ENCODE peak calls at places on chromosomes 13 and 19, in ten cellular contexts. U is neural progenitor cell, O is body of pancreas, R is left ventricle myocardium inferior, L is fibroblast of lung, G is neuronal stem cell, F is upper lobe of right lung, A is pancreas, I is HCT116, P is NT2/D1. H is an unnamed sample.

GRCh38 chr19:9531933-9532332 is 6.5 kb downstream of the ZNF426 start:
- DNase-seq in U (no peak), O (no peak), R (no peak), L (peak; percentile 37), G (no peak), F (no peak), A (no peak), I (no peak), P (no peak), H (peak; percentile 73)

GRCh38 chr13:70874646-70875045 is 766.4 kb upstream of the KLHL1 start:
- DNase-seq in U (no peak), O (no peak), R (no peak), L (no peak), G (no peak), F (no peak), A (no peak), I (no peak), P (no peak), H (no peak)

GRCh38 chr13:73717632-73718031 is 416.6 kb downstream of the KLF12 start:
- DNase-seq in U (no peak), O (peak; percentile 13), R (no peak), L (peak; percentile 81), G (no peak), F (no peak), A (peak; percentile 14), I (no peak), P (no peak), H (peak; percentile 73)

GRCh38 chr13:113955235-113955634 is 18.6 kb downstream of the C13orf46 start:
- DNase-seq in U (no peak), O (no peak), R (no peak), L (no peak), G (no peak), F (no peak), A (no peak), I (no peak), P (no peak), H (no peak)

GRCh38 chr19:19257836-19258588 is 15.1 kb downstream of the TM6SF2 start:
- DNase-seq in U (no peak), O (no peak), R (no peak), L (no peak), G (no peak), F (no peak), A (no peak), I (no peak), P (no peak), H (no peak)

GRCh38 chr19:28330831-28331230 is 882.1 kb downstream of the UQCRFS1 start:
- DNase-seq in U (no peak), O (no peak), R (no peak), L (peak; percentile 38), G (no peak), F (no peak), A (no peak), I (no peak), P (no peak), H (no peak)

GRCh38 chr13:65789815-65790214 is 1440.3 kb downstream of the PCDH9 start:
- DNase-seq in U (no peak), O (no peak), R (no peak), L (peak; percentile 13), G (no peak), F (no peak), A (no peak), I (no peak), P (no peak), H (peak; percentile 0)

GRCh38 chr19:7942981-7943443 is 454 bp downstream of the TIMM44 start:
- DNase-seq in U (no peak), O (peak; percentile 35), R (no peak), L (no peak), G (no peak), F (no peak), A (no peak), I (no peak), P (no peak), H (no peak)

GRCh38 chr19:39997595-39998216 is 846 bp downstream of the ZNF546 start:
- DNase-seq in U (no peak), O (no peak), R (no peak), L (peak; percentile 16), G (no peak), F (no peak), A (no peak), I (no peak), P (no peak), H (no peak)
- H3K4me3 ChIP-seq in U (peak overlapping the region; percentile 96), O (peak overlapping the region; percentile 72), R (peak overlapping the region; percentile 75), L (peak overlapping the region; percentile 86), G (peak overlapping the region; percentile 91), F (peak overlapping the region; percentile 76), A (peak overlapping the region; percentile 80), I (no peak overlapping the region), P (peak overlapping the region; percentile 96), H (peak overlapping the region; percentile 63)

GRCh38 chr13:41332829-41333228 is 21.8 kb downstream of the NAA16 start:
- DNase-seq in U (no peak), O (no peak), R (no peak), L (no peak), G (no peak), F (no peak), A (no peak), I (no peak), P (no peak), H (no peak)
- H3K36me3 ChIP-seq in U (peaks cover 23% of the 10 kb centered on the region), O (peaks cover 4% of the 10 kb centered on the region), R (peaks cover 15% of the 10 kb centered on the region), L (no peaks in the 10 kb centered on the region), G (peaks cover 98% of the 10 kb centered on the region), F (peaks cover 26% of the 10 kb centered on the region), A (no peaks in the 10 kb centered on the region), I (peaks cover 6% of the 10 kb centered on the region), P (peaks cover 14% of the 10 kb centered on the region), H (no peaks in the 10 kb centered on the region)

GRCh38 chr19:34996978-34997640 is 3.0 kb upstream of the GRAMD1A start:
- DNase-seq in U (no peak), O (no peak), R (no peak), L (no peak), G (no peak), F (no peak), A (no peak), I (no peak), P (no peak), H (no peak)

GRCh38 chr19:34991542-34992333 is 8.4 kb upstream of the GRAMD1A start:
- DNase-seq in U (no peak), O (no peak), R (no peak), L (no peak), G (no peak), F (no peak), A (no peak), I (no peak), P (no peak), H (no peak)

GRCh38 chr19:34994286-34994642 is 5.9 kb upstream of the GRAMD1A start:
- DNase-seq in U (no peak), O (no peak), R (no peak), L (no peak), G (no peak), F (no peak), A (no peak), I (no peak), P (no peak), H (no peak)

GRCh38 chr19:34995551-34995950 is 4.6 kb upstream of the GRAMD1A start:
- DNase-seq in U (no peak), O (peak; percentile 42), R (no peak), L (no peak), G (no peak), F (no peak), A (no peak), I (no peak), P (no peak), H (no peak)

DNA sequence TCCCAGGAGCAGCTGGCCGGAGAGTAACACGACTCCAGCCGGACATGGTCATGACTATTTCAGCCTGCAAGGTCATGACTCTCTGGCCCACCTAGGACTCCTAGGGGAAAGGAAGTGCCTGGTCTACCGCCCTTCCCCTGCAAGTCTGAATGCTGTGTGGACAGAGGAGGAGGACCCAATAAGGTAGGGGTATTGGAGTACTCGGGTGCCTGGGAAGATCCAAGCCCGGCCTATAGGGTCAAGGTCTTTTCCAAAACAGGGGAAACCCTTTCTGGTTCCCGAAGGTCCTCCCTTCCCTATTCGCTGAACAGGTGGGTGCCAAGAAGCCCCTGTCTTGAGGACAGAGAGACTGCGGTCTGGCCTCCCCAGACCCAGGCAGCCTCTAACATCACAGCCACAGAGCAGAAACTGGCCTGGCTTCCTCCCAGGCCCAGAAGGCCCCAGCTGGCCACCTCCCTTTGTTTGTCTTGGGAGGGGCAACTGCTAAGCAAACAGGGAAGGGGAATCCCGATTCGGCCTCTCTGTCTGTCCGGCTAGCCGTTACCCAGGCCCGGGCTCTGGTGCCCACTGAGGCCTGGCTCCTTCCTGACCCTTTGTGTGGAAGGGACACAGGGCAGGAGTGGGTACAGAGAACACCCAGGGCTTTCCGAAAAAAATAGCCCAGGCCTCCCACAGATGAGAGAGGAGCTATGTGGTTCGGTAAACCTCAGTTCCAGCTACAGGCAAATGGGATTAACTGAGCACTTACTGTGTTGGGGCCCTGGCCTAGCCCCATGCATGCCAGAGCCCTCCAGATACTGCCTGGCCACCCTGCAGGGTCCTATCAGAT is 5.3 kb upstream of the GRAMD1A start:
- DNase-seq in U (no peak), O (peak; percentile 87), R (no peak), L (no peak), G (no peak), F (peak; percentile 80), A (peak; percentile 77), I (no peak), P (no peak), H (no peak)
- H3K4me3 ChIP-seq in U (no peak overlapping the region), O (no peak overlapping the region), R (no peak overlapping the region), L (no peak overlapping the region), G (no peak overlapping the region), F (peak overlapping the region; percentile 10), A (no peak overlapping the region), I (no peak overlapping the region), P (no peak overlapping the region), H (no peak overlapping the region)

GRCh38 chr13:110700186-110700585 is 5.7 kb downstream of the CARS2 start:
- DNase-seq in U (no peak), O (no peak), R (no peak), L (no peak), G (no peak), F (no peak), A (no peak), I (no peak), P (no peak), H (no peak)

GRCh38 chr13:110697842-110698241 is 8.1 kb downstream of the CARS2 start:
- DNase-seq in U (no peak), O (no peak), R (no peak), L (no peak), G (no peak), F (no peak), A (no peak), I (no peak), P (no peak), H (no peak)

GRCh38 chr13:110698689-110699088 is 7.2 kb downstream of the CARS2 start:
- DNase-seq in U (no peak), O (no peak), R (no peak), L (no peak), G (no peak), F (no peak), A (no peak), I (no peak), P (no peak), H (no peak)

GRCh38 chr13:110699148-110700145 is 6.5 kb downstream of the CARS2 start:
- DNase-seq in U (no peak), O (no peak), R (no peak), L (no peak), G (no peak), F (no peak), A (no peak), I (no peak), P (no peak), H (no peak)

DNA sequence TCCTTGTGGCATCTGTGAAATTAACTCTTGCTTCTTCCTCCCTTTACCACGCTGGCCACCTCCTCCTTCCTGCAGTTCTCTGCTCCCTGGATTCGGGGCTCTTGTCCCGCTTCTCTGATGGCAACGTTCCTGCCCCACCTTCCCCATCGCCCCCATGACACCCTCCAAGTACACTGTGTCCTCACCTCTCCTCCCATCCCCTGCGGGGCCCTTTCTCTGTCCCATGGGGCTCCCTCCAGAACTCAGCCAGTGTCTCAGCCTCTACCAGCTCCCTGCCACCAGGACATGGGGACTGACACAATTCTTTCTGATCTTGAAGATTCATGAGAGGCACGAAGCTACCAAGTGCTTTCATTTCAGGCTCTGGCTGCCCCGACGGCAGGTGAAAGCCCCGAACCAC is 9.1 kb downstream of the CARS2 start:
- DNase-seq in U (no peak), O (no peak), R (no peak), L (no peak), G (no peak), F (no peak), A (no peak), I (no peak), P (no peak), H (no peak)
- H3K36me3 ChIP-seq in U (peaks cover 3% of the 10 kb centered on the region), O (peaks cover 4% of the 10 kb centered on the region), R (peaks cover 73% of the 10 kb centered on the region), L (peaks cover 8% of the 10 kb centered on the region), G (peaks cover 78% of the 10 kb centered on the region), F (peaks cover 63% of the 10 kb centered on the region), A (no peaks in the 10 kb centered on the region), I (peaks cover 32% of the 10 kb centered on the region), P (peaks cover 58% of the 10 kb centered on the region), H (peaks cover 22% of the 10 kb centered on the region)

H was measured in bronchial epithelial cell.